ENCODE peak calls at places on chromosome 17, in six cellular contexts. H is heart right ventricle, E is OCI-LY7, Q is body of pancreas, J is fibroblast of lung, K is heart left ventricle. T is an unnamed sample. For H3K4me1, the result is how much of the 10 kb centered on the place peaks cover.

GRCh38 chr17:33676444-33676843 is 383.3 kb upstream of the ASIC2 start:
- DNase-seq in H (no peak), E (no peak), Q (no peak), J (no peak), K (no peak), T (no peak)

GRCh38 chr17:10117581-10118001 is 80.8 kb downstream of the GAS7 start:
- DNase-seq in H (no peak), E (no peak), Q (no peak), J (peak), K (no peak), T (no peak)

GRCh38 chr17:34146440-34147043 is 108.5 kb upstream of the CCL2 start:
- DNase-seq in H (peak), E (peak), Q (peak), J (no peak), K (peak), T (peak)

GRCh38 chr17:27206447-27206846 is 87.5 kb upstream of the WSB1 start:
- DNase-seq in H (no peak), E (peak), Q (no peak), J (no peak), K (no peak), T (peak)

GRCh38 chr17:34989473-34989872 is 9.2 kb downstream of the LIG3 start:
- DNase-seq in H (no peak), E (no peak), Q (no peak), J (no peak), K (no peak), T (no peak)

GRCh38 chr17:694239-694638 is 20.4 kb downstream of the VPS53 start:
- DNase-seq in H (no peak), E (no peak), Q (no peak), J (peak), K (no peak), T (no peak)

GRCh38 chr17:2926019-2926650 is 129.9 kb downstream of the RAP1GAP2 start:
- DNase-seq in H (no peak), E (no peak), Q (peak), J (no peak), K (no peak), T (no peak)

GRCh38 chr17:9522074-9522473 is 53.5 kb downstream of the STX8 start:
- DNase-seq in H (no peak), E (peak), Q (peak), J (peak), K (no peak), T (peak)

GRCh38 chr17:11705111-11705510 is 106.8 kb downstream of the DNAH9 start:
- DNase-seq in H (no peak), E (no peak), Q (no peak), J (no peak), K (no peak), T (peak)

GRCh38 chr17:81400154-81400938 is 5.1 kb downstream of the BAHCC1 start:
- DNase-seq in H (peak), E (no peak), Q (peak), J (peak), K (no peak), T (no peak)

GRCh38 chr17:67401598-67402504 is 24.8 kb downstream of the PITPNC1 start:
- DNase-seq in H (no peak), E (peak), Q (no peak), J (no peak), K (no peak), T (no peak)

GRCh38 chr17:19646788-19647696 is 1.5 kb upstream of the ALDH3A2 start:
- DNase-seq in H (no peak), E (no peak), Q (peak), J (peak), K (no peak), T (peak)

GRCh38 chr17:70313450-70313849 is 144.1 kb downstream of the KCNJ2 start:
- DNase-seq in H (no peak), E (no peak), Q (no peak), J (peak), K (no peak), T (no peak)

GRCh38 chr17:76658387-76658705 is 14.8 kb upstream of the ST6GALNAC1 start:
- DNase-seq in H (no peak), E (no peak), Q (no peak), J (no peak), K (no peak), T (no peak)
- H3K4me1 ChIP-seq in H (under half), E (under half), Q (under half), J (under half), K (under half), T (under half)

GRCh38 chr17:5583426-5584382 is 605 bp downstream of the NLRP1 start:
- DNase-seq in H (peak), E (no peak), Q (no peak), J (no peak), K (peak), T (no peak)
- H3K4me3 ChIP-seq in H (peak), E (peak), Q (peak), J (peak), K (peak), T (peak)

DNA sequence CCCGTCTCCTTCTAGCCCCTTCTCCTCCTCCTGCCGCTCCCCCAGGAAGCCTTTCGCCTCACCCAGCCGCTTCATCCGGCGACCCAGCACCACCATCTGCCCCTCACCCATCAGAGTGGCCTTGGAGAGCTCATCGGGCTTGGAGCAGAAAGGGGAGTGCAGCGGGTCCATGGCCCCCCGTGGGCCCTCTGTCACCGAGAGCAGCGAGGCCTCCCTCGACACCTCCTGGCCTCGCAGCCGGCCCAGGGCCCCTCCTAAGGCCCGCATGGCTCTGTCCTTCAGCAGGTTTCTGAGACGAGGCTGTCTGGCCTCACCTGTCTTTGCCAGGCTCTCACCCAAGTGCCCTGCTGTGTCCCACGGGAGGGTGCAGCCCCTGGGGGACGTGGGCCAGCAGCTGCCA is 87.9 kb downstream of the RGS9 start:
- DNase-seq in H (no peak), E (no peak), Q (no peak), J (no peak), K (no peak), T (no peak)
- H3K4me1 ChIP-seq in H (under half), E (under half), Q (under half), J (under half), K (under half), T (under half)

DNA sequence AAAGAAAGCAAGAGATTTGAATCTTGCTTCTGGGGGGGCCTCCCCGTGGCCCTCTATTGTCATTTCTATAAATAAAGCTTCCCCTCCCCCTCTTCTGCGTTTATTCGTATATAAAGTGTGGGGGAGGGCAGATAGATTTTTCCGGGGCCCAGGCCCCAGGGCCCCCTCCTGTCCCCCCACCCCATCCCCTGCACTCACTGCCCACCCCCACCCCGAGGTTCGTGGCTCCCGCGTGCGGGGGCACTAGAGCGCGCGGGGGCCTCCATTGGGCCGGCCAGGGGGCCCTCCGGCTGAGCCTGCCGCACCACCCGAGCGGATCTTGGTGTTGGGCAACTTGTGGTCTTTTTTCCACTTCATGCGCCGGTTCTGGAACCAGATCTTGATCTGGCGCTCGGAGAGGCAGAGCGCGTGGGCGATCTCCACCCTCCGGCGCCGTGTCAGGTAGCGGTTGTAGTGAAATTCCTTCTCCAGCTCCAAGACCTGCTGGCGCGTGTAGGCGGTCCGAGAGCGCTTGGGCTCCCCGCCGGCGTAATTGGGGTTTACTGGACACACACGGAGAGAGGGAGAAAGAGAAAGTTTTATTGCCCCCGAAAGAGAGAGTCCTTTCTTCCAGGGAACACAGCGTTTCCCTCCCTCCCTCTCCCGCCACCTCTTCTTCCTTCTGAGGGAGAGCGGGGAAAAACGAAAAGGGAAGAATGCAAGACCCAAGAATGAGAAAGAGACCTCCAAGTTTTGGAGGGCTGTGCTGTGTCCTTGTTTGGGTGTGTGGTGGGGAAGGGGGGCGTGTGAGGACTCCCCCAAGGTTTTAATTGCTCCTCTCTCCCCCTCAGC is 1.5 kb downstream of the HOXB4 start:
- DNase-seq in H (no peak), E (no peak), Q (no peak), J (no peak), K (no peak), T (no peak)
- H3K4me3 ChIP-seq in H (peak), E (peak), Q (no peak), J (peak), K (peak), T (no peak)

DNA sequence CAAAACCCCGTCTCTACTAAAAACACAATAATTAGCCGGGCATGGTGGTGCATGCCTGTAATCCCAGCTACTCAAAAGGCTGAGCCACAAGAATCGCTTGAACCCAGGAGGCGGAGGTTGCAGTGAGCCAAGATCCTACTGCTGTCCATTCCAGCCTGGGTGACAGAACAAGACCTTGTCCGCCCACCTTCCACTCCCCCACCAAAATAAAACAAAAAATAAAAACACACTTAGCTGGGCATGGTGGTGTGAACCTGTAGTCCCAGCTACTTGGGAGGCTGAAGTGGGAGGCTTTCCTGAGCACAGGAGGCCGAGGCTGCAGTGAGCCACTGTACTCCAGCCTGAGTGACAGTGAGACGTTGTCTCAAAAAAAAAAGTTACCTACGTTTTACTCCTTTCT is 3.2 kb downstream of the PPM1E start:
- DNase-seq in H (no peak), E (no peak), Q (no peak), J (no peak), K (no peak), T (no peak)
- H3K4me1 ChIP-seq in H (under half), E (under half), Q (under half), J (under half), K (under half), T (under half)